ENCODE peak calls at places on chromosome 20, in five cellular contexts. O, P, H, M and Q are unnamed samples.
A peak's percentile ranks its signal among the peaks of the same experiment; 100 is the strongest.

GRCh38 chr20:32493356-32493755 is 91.8 kb downstream of the NOL4L start:
- DNase-seq in O (no peak), P (no peak), H (no peak), M (no peak), Q (no peak)

GRCh38 chr20:17650816-17651760 is 31.0 kb downstream of the RRBP1 start:
- DNase-seq in O (no peak), P (no peak), H (peak; percentile 56), M (peak; percentile 19), Q (no peak)

GRCh38 chr20:54151511-54152226 is 22.1 kb downstream of the CYP24A1 start:
- DNase-seq in O (no peak), P (no peak), H (no peak), M (no peak), Q (no peak)

GRCh38 chr20:3766381-3766780 is 1.2 kb downstream of the ADISSP start:
- DNase-seq in O (no peak), P (no peak), H (no peak), M (no peak), Q (no peak)

GRCh38 chr20:9038791-9039190 is 30.1 kb upstream of the PLCB4 start:
- DNase-seq in O (no peak), P (no peak), H (peak; percentile 90), M (no peak), Q (no peak)

GRCh38 chr20:42118409-42119125 is 500.4 kb upstream of the CHD6 start:
- DNase-seq in O (no peak), P (no peak), H (no peak), M (no peak), Q (no peak)

GRCh38 chr20:52312131-52312729 is 120.7 kb upstream of the ZFP64 start:
- DNase-seq in O (no peak), P (peak; percentile 51), H (peak; percentile 70), M (peak; percentile 45), Q (peak; percentile 62)

GRCh38 chr20:63969851-63970713 is at the start of gene ZNF512B:
- DNase-seq in O (no peak), P (peak; percentile 58), H (peak; percentile 52), M (peak; percentile 91), Q (no peak)

GRCh38 chr20:32539817-32540675 is 45.1 kb downstream of the NOL4L start:
- DNase-seq in O (no peak), P (no peak), H (no peak), M (no peak), Q (no peak)

GRCh38 chr20:38304845-38305447 is 990 bp downstream of the BPI start:
- DNase-seq in O (peak; percentile 25), P (no peak), H (peak; percentile 38), M (peak; percentile 60), Q (no peak)

GRCh38 chr20:23126281-23127061 is 40.3 kb upstream of the CD93 start:
- DNase-seq in O (no peak), P (no peak), H (no peak), M (no peak), Q (no peak)